ENCODE peak calls at places on chromosomes 7 and 10, in seven cellular contexts. V is upper lobe of left lung, H is GM23338, P is K562, T is Panc1, Z is HCT116, O is HepG2. M is an unnamed sample.

GRCh38 chr10:97511711-97512445 is 13.2 kb downstream of the UBTD1 start:
- ATAC-seq in V (peak; percentile 35), P (no peak), Z (no peak), T (no peak), H (no peak), O (no peak), M (peak; percentile 57)

GRCh38 chr10:108069096-108069495 is 904.6 kb upstream of the SORCS1 start:
- ATAC-seq in O (no peak), H (no peak), Z (no peak), V (no peak), P (no peak), T (no peak), M (no peak)

GRCh38 chr7:152761116-152761748 is 1.7 kb downstream of the ACTR3B start:
- ATAC-seq in T (no peak), Z (no peak), V (no peak), P (no peak), H (no peak), O (no peak), M (no peak)

GRCh38 chr10:13335881-13336280 is 12.2 kb downstream of the SEPHS1 start:
- ATAC-seq in O (no peak), V (no peak), P (no peak), Z (no peak), T (no peak), H (no peak), M (no peak)

GRCh38 chr10:21334891-21335696 is 190.4 kb downstream of the SKIDA1 start:
- ATAC-seq in H (peak; percentile 19), T (peak; percentile 54), Z (peak; percentile 11), P (peak; percentile 82), O (peak; percentile 17), V (peak; percentile 89), M (peak; percentile 73)

GRCh38 chr10:72009430-72010081 is 45.4 kb downstream of the CHST3 start:
- ATAC-seq in T (no peak), V (peak; percentile 86), Z (no peak), P (no peak), O (no peak), H (peak; percentile 23), M (peak; percentile 94)

GRCh38 chr10:45443101-45444009 is 69.3 kb downstream of the ALOX5 start:
- ATAC-seq in T (no peak), V (peak; percentile 2), P (no peak), H (no peak), Z (no peak), O (no peak), M (no peak)

GRCh38 chr7:101220295-101220694 is 2.3 kb downstream of the ZNHIT1 start:
- ATAC-seq in T (no peak), V (no peak), H (no peak), Z (no peak), O (no peak), P (no peak), M (no peak)

GRCh38 chr10:132722980-132723970 is 62.7 kb downstream of the NKX6-2 start:
- ATAC-seq in P (no peak), T (no peak), O (no peak), Z (no peak), H (no peak), V (no peak), M (peak; percentile 43)

GRCh38 chr7:7694542-7694941 is 23.9 kb downstream of the RPA3 start:
- ATAC-seq in V (no peak), Z (no peak), H (no peak), T (no peak), O (no peak), P (no peak), M (no peak)
- H3K4me1 ChIP-seq in V (peaks cover 7% of the 10 kb centered on the region), Z (peaks cover 47% of the 10 kb centered on the region), H (no peaks in the 10 kb centered on the region), T (peaks cover 12% of the 10 kb centered on the region), O (peaks cover 18% of the 10 kb centered on the region), P (no peaks in the 10 kb centered on the region), M (no peaks in the 10 kb centered on the region)

DNA sequence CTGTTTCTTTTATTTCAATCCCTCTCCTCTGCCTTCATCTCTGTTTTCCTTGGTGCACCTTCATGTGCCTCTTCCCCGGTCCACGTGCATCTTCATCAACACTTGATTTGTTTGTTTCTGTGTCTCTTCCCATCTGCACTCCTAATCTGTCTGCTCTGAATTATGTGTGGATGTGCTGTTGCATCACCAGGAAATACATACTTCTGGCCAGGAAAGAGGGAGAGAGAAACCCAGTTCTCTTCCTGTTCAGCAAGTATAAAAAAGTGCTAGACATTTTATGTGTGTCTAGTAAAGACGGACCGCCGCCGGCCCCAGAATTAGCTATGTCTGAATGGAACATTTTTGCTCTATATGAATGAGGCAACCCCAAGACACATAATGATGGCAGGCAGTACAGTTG is 93.8 kb downstream of the CALD1 start:
- ATAC-seq in P (no peak), O (no peak), Z (no peak), V (peak; percentile 13), T (no peak), H (no peak), M (no peak)
- TF ChIP-seq POLR2AphosphoS5 in P (no peak), O (no peak), Z (no peak), V (no peak), T (no peak), H (no peak), M (peak; percentile 10)

DNA sequence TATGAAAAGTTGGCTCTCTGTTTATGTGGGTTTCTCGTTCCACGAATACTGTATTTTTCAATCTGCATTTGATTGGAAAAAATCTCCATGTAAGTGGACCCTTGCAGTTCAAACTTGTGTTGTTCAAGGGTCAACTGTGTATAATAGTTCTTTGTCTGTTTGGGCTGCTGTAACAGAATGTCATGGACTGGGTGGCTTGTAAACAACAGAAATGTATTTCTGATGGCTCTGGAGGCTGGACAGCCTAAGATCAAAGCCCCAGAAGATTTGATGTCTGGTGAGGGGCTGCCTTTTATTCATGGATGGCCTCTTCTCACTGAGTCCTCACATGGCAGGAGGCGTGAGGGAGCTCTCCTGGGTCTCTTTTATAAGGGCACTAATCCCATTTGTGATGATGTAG is 36.2 kb downstream of the INPP5F start:
- ATAC-seq in O (peak; percentile 97), H (no peak), Z (no peak), P (no peak), V (no peak), T (no peak), M (no peak)
- TF ChIP-seq CTCF in O (no peak), H (no peak), Z (no peak), P (no peak), V (no peak), T (no peak), M (no peak)

GRCh38 chr10:35046074-35046473 is 44.1 kb downstream of the CUL2 start:
- ATAC-seq in H (no peak), Z (no peak), P (no peak), O (no peak), V (no peak), T (no peak), M (no peak)

GRCh38 chr10:35056133-35056532 is 34.0 kb downstream of the CUL2 start:
- ATAC-seq in Z (no peak), O (no peak), P (no peak), H (no peak), T (no peak), V (no peak), M (no peak)

DNA sequence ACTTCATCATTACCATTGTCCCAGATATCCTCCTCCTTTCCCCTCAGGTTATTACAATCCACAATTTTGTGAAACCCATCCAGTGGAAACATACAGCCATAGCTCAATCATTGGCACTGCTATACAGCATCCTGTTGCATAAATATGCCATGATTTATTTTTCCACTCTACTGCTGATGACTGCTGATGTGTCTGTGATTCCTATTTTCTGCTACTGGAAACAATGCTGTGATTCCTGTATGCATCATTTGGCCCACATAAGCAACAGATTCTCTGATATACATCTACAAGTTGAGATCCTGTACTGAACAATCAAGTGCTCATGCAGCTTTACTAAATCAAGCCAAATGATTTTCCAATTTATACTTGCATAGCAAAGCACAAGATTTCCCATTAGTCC is 39.6 kb downstream of the CUL2 start:
- ATAC-seq in Z (no peak), P (no peak), T (no peak), O (no peak), H (no peak), V (no peak), M (no peak)
- H3K4me1 ChIP-seq in Z (no peaks in the 10 kb centered on the region), P (no peaks in the 10 kb centered on the region), T (no peaks in the 10 kb centered on the region), O (no peaks in the 10 kb centered on the region), H (no peaks in the 10 kb centered on the region), V (no peaks in the 10 kb centered on the region), M (no peaks in the 10 kb centered on the region)

GRCh38 chr7:4067874-4068273 is 614.2 kb upstream of the FOXK1 start:
- ATAC-seq in Z (no peak), T (no peak), H (no peak), V (no peak), O (no peak), P (no peak), M (no peak)
- TF ChIP-seq POLR2AphosphoS5 in Z (no peak), T (no peak), H (no peak), V (no peak), O (no peak), P (no peak), M (no peak)

GRCh38 chr7:155371331-155371883 is 73.7 kb downstream of the INSIG1 start:
- ATAC-seq in V (no peak), O (no peak), T (no peak), H (peak; percentile 9), Z (no peak), P (no peak), M (no peak)

GRCh38 chr7:155372782-155373358 is 75.2 kb downstream of the INSIG1 start:
- ATAC-seq in Z (peak; percentile 57), O (no peak), T (no peak), P (no peak), H (no peak), V (no peak), M (no peak)

GRCh38 chr7:155373359-155374273 is 75.9 kb downstream of the INSIG1 start:
- ATAC-seq in P (no peak), V (no peak), T (no peak), Z (no peak), H (peak; percentile 7), O (no peak), M (no peak)

GRCh38 chr7:155369766-155370165 is 72.1 kb downstream of the INSIG1 start:
- ATAC-seq in O (no peak), T (no peak), Z (no peak), H (no peak), P (peak; percentile 13), V (no peak), M (no peak)

GRCh38 chr7:155371884-155372781 is 74.5 kb downstream of the INSIG1 start:
- ATAC-seq in Z (peak; percentile 91), T (peak; percentile 73), P (peak; percentile 94), H (peak; percentile 30), O (no peak), V (peak; percentile 52), M (peak; percentile 10)
- TF ChIP-seq CTCF in Z (peak; percentile 38), T (peak; percentile 82), P (peak; percentile 64), H (peak; percentile 38), O (no peak), V (peak; percentile 5), M (no peak)

GRCh38 chr10:73743327-73743904 is 756 bp upstream of the SEC24C start:
- ATAC-seq in O (no peak), P (no peak), V (no peak), T (no peak), Z (no peak), H (no peak), M (no peak)

GRCh38 chr10:73743905-73744689 is at the start of gene SEC24C:
- ATAC-seq in P (peak; percentile 91), T (peak; percentile 98), Z (peak; percentile 89), H (peak; percentile 87), O (peak; percentile 92), V (peak; percentile 98), M (peak; percentile 97)

GRCh38 chr10:73744690-73744994 is 470 bp downstream of the SEC24C start:
- ATAC-seq in O (peak; percentile 67), T (peak; percentile 69), H (peak; percentile 33), P (peak; percentile 77), Z (peak; percentile 62), V (peak; percentile 72), M (peak; percentile 8)

GRCh38 chr10:73750807-73751206 is 6.6 kb downstream of the SEC24C start:
- ATAC-seq in H (no peak), Z (no peak), P (no peak), T (no peak), O (peak; percentile 80), V (no peak), M (no peak)

GRCh38 chr10:73746721-73747120 is 2.5 kb downstream of the SEC24C start:
- ATAC-seq in Z (no peak), O (no peak), P (no peak), H (no peak), V (no peak), T (no peak), M (no peak)
- H3K4me1 ChIP-seq in Z (peaks cover 20% of the 10 kb centered on the region), O (peaks cover 56% of the 10 kb centered on the region), P (peaks cover 24% of the 10 kb centered on the region), H (peaks cover 15% of the 10 kb centered on the region), V (peaks cover 52% of the 10 kb centered on the region), T (peaks cover 23% of the 10 kb centered on the region), M (peaks cover 9% of the 10 kb centered on the region)